ENCODE peak calls at places on chromosomes 5 and 9, in five cellular contexts. One of them, this sample, is unnamed.

GRCh38 chr5:100518377-100518776 is 16.8 kb upstream of the FAM174A start:
- DNase-seq in WTC11: peak; percentile 17
- DNase-seq in H1: no peak
- DNase-seq in A549: peak; percentile 25
- DNase-seq in HCT116: no peak
- DNase-seq in this sample: no peak

GRCh38 chr5:14348142-14348541 is 205.0 kb downstream of the TRIO start:
- DNase-seq in HCT116: no peak
- DNase-seq in H1: no peak
- DNase-seq in A549: no peak
- DNase-seq in WTC11: no peak
- DNase-seq in this sample: no peak

GRCh38 chr9:94269264-94269663 is 10.2 kb downstream of the ZNF169 start:
- DNase-seq in HCT116: no peak
- DNase-seq in WTC11: no peak
- DNase-seq in H1: no peak
- DNase-seq in A549: peak; percentile 36
- DNase-seq in this sample: no peak

GRCh38 chr5:66848749-66849641 is 252.8 kb downstream of the MAST4 start:
- DNase-seq in H1: no peak
- DNase-seq in WTC11: no peak
- DNase-seq in HCT116: no peak
- DNase-seq in A549: no peak
- DNase-seq in this sample: no peak

GRCh38 chr5:66498791-66499207 is 97.4 kb upstream of the MAST4 start:
- DNase-seq in HCT116: no peak
- DNase-seq in A549: peak; percentile 11
- DNase-seq in H1: no peak
- DNase-seq in WTC11: no peak
- DNase-seq in this sample: peak; percentile 13

GRCh38 chr5:40046792-40047191 is 622.0 kb upstream of the DAB2 start:
- DNase-seq in HCT116: no peak
- DNase-seq in WTC11: no peak
- DNase-seq in H1: no peak
- DNase-seq in A549: no peak
- DNase-seq in this sample: no peak

GRCh38 chr9:120289990-120290925 is 289.7 kb downstream of the CDK5RAP2 start:
- DNase-seq in A549: no peak
- DNase-seq in HCT116: no peak
- DNase-seq in H1: no peak
- DNase-seq in WTC11: no peak
- DNase-seq in this sample: no peak

GRCh38 chr5:67620386-67621039 is 423.9 kb upstream of the CD180 start:
- DNase-seq in HCT116: no peak
- DNase-seq in H1: no peak
- DNase-seq in A549: no peak
- DNase-seq in WTC11: no peak
- DNase-seq in this sample: no peak

GRCh38 chr5:99694884-99695283 is 766.1 kb upstream of the CHD1 start:
- DNase-seq in HCT116: no peak
- DNase-seq in A549: no peak
- DNase-seq in WTC11: no peak
- DNase-seq in H1: no peak
- DNase-seq in this sample: no peak

GRCh38 chr9:100340224-100340623 is 12.5 kb downstream of the TEX10 start:
- DNase-seq in HCT116: no peak
- DNase-seq in WTC11: no peak
- DNase-seq in A549: no peak
- DNase-seq in H1: no peak
- DNase-seq in this sample: no peak

GRCh38 chr9:133428579-133429215 is 6.5 kb downstream of the ADAMTS13 start:
- DNase-seq in A549: peak; percentile 46
- DNase-seq in HCT116: no peak
- DNase-seq in WTC11: peak; percentile 72
- DNase-seq in H1: peak; percentile 78
- DNase-seq in this sample: no peak

GRCh38 chr5:34833991-34834793 is 4.8 kb upstream of the TTC23L start:
- DNase-seq in WTC11: no peak
- DNase-seq in H1: no peak
- DNase-seq in A549: no peak
- DNase-seq in HCT116: no peak
- DNase-seq in this sample: no peak

GRCh38 chr5:11143456-11144267 is 382.6 kb upstream of the DAP start:
- DNase-seq in H1: no peak
- DNase-seq in A549: no peak
- DNase-seq in HCT116: no peak
- DNase-seq in WTC11: no peak
- DNase-seq in this sample: no peak

GRCh38 chr9:124502711-124503702 is 4.2 kb downstream of the NR5A1 start:
- DNase-seq in WTC11: no peak
- DNase-seq in H1: peak; percentile 73
- DNase-seq in HCT116: no peak
- DNase-seq in A549: no peak
- DNase-seq in this sample: no peak

GRCh38 chr5:111144352-111144930 is 52.3 kb downstream of the WDR36 start:
- DNase-seq in A549: no peak
- DNase-seq in HCT116: no peak
- DNase-seq in H1: no peak
- DNase-seq in WTC11: no peak
- DNase-seq in this sample: no peak

GRCh38 chr9:133484671-133485437 is 6.0 kb upstream of the SLC2A6 start:
- DNase-seq in A549: no peak
- DNase-seq in WTC11: no peak
- DNase-seq in H1: no peak
- DNase-seq in HCT116: no peak
- DNase-seq in this sample: no peak

GRCh38 chr5:54234304-54234938 is 76.0 kb downstream of the ARL15 start:
- DNase-seq in H1: no peak
- DNase-seq in WTC11: no peak
- DNase-seq in A549: peak; percentile 47
- DNase-seq in HCT116: no peak
- DNase-seq in this sample: peak; percentile 43

GRCh38 chr9:72041775-72042194 is 18.6 kb downstream of the C9orf57 start:
- DNase-seq in WTC11: no peak
- DNase-seq in H1: no peak
- DNase-seq in HCT116: no peak
- DNase-seq in A549: no peak
- DNase-seq in this sample: no peak

GRCh38 chr5:95731571-95732554 is 727 bp downstream of the RHOBTB3 start:
- DNase-seq in A549: peak; percentile 53
- DNase-seq in H1: peak; percentile 80
- DNase-seq in HCT116: no peak
- DNase-seq in WTC11: peak; percentile 65
- DNase-seq in this sample: peak; percentile 77

GRCh38 chr9:21968331-21969010 is 25.7 kb downstream of the CDKN2A start:
- DNase-seq in WTC11: peak; percentile 32
- DNase-seq in A549: no peak
- DNase-seq in HCT116: no peak
- DNase-seq in H1: peak; percentile 59
- DNase-seq in this sample: no peak

GRCh38 chr5:178205010-178205748 is 846 bp downstream of the HNRNPAB start:
- DNase-seq in A549: peak; percentile 66
- DNase-seq in HCT116: no peak
- DNase-seq in WTC11: peak; percentile 65
- DNase-seq in H1: peak; percentile 68
- DNase-seq in this sample: peak; percentile 88

GRCh38 chr5:159642379-159642778 is 273.9 kb upstream of the ADRA1B start:
- DNase-seq in WTC11: no peak
- DNase-seq in H1: no peak
- DNase-seq in A549: no peak
- DNase-seq in HCT116: no peak
- DNase-seq in this sample: no peak
- TF ChIP-seq CTCF in WTC11: no peak
- TF ChIP-seq CTCF in H1: no peak
- TF ChIP-seq CTCF in A549: no peak
- TF ChIP-seq CTCF in HCT116: no peak
- TF ChIP-seq CTCF in this sample: peak; percentile 5

GRCh38 chr5:36985387-36985786 is 108.8 kb downstream of the NIPBL start:
- DNase-seq in A549: no peak
- DNase-seq in H1: no peak
- DNase-seq in HCT116: no peak
- DNase-seq in WTC11: no peak
- DNase-seq in this sample: no peak
- TF ChIP-seq MAX in A549: no peak
- TF ChIP-seq MAX in H1: no peak
- TF ChIP-seq MAX in HCT116: no peak
- TF ChIP-seq MAX in WTC11: no peak
- TF ChIP-seq MAX in this sample: no peak

GRCh38 chr9:33498387-33498786 is 24.7 kb upstream of the NOL6 start:
- DNase-seq in H1: no peak
- DNase-seq in WTC11: no peak
- DNase-seq in HCT116: no peak
- DNase-seq in A549: no peak
- DNase-seq in this sample: peak; percentile 48
- TF ChIP-seq CTCF in H1: no peak
- TF ChIP-seq CTCF in WTC11: no peak
- TF ChIP-seq CTCF in HCT116: peak; percentile 20
- TF ChIP-seq CTCF in A549: peak; percentile 36
- TF ChIP-seq CTCF in this sample: no peak

GRCh38 chr5:9168791-9169611 is 376.9 kb downstream of the SEMA5A start:
- DNase-seq in HCT116: no peak
- DNase-seq in A549: no peak
- DNase-seq in WTC11: no peak
- DNase-seq in H1: no peak
- DNase-seq in this sample: no peak
- TF ChIP-seq MAX in HCT116: no peak
- TF ChIP-seq MAX in A549: no peak
- TF ChIP-seq MAX in WTC11: no peak
- TF ChIP-seq MAX in H1: no peak
- TF ChIP-seq MAX in this sample: no peak